ENCODE peak calls at places on chromosomes 5 and 9, in six cellular contexts. T is WERI-Rb-1; N is NCI-H524; E is stimulated activated naive CD8-positive, alpha-beta T cell treated with anti-CD3 and anti-CD28 coated beads, Interleukin-15, amount 100 ng/mL, for 72 hours; X is HTR-8/SVneo; O is amygdala. J is an unnamed sample.
A peak's percentile ranks its signal among the peaks of the same experiment; 100 is the strongest.

GRCh38 chr9:77896269-77897245 is 135.1 kb downstream of the GNAQ start:
- DNase-seq in T (no peak), X (no peak), N (peak; percentile 65), E (no peak), O (peak; percentile 63), J (no peak)

GRCh38 chr5:181223041-181223728 is at the start of gene TRIM41:
- DNase-seq in T (peak; percentile 95), O (no peak), N (no peak), E (peak; percentile 99), X (peak; percentile 87), J (peak; percentile 93)

GRCh38 chr5:168765220-168766037 is 186.3 kb upstream of the PANK3 start:
- DNase-seq in T (no peak), O (no peak), N (peak; percentile 86), X (no peak), E (no peak), J (no peak)

GRCh38 chr5:43099615-43100014 is 21.1 kb upstream of the ZNF131 start:
- DNase-seq in N (no peak), E (no peak), X (no peak), O (no peak), T (no peak), J (no peak)

GRCh38 chr5:42813533-42813932 is 1.8 kb upstream of the SELENOP start:
- DNase-seq in N (no peak), T (peak; percentile 6), E (no peak), X (no peak), O (peak; percentile 27), J (no peak)

GRCh38 chr5:143085319-143085917 is 315.2 kb downstream of the ARHGAP26 start:
- DNase-seq in T (no peak), X (no peak), N (peak; percentile 96), E (no peak), O (peak; percentile 4), J (no peak)

GRCh38 chr5:172688735-172689572 is 47.9 kb downstream of the NEURL1B start:
- DNase-seq in T (no peak), X (no peak), O (no peak), E (peak; percentile 28), N (no peak), J (no peak)

GRCh38 chr5:10505517-10506095 is 58.3 kb upstream of the ANKRD33B start:
- DNase-seq in O (no peak), X (no peak), E (no peak), T (no peak), N (no peak), J (no peak)

GRCh38 chr5:172437445-172438303 is 16.7 kb downstream of the SH3PXD2B start:
- DNase-seq in E (no peak), X (no peak), O (peak; percentile 64), T (no peak), N (peak; percentile 98), J (no peak)

GRCh38 chr9:83431470-83432060 is 106.6 kb downstream of the FRMD3 start:
- DNase-seq in E (no peak), N (no peak), O (no peak), T (no peak), X (no peak), J (no peak)

GRCh38 chr5:14400085-14400484 is 181.5 kb upstream of the OTULINL start:
- DNase-seq in T (no peak), O (no peak), E (no peak), X (peak; percentile 66), N (no peak), J (no peak)

GRCh38 chr5:87151547-87151946 is 116.1 kb upstream of the RASA1 start:
- DNase-seq in T (no peak), X (peak; percentile 32), O (no peak), N (no peak), E (no peak), J (no peak)

GRCh38 chr9:72038408-72038807 is 22.0 kb downstream of the C9orf57 start:
- DNase-seq in X (no peak), T (no peak), E (no peak), N (no peak), O (peak; percentile 5), J (no peak)

GRCh38 chr9:114386886-114387677 is 700 bp downstream of the AKNA start:
- DNase-seq in E (peak; percentile 50), O (peak; percentile 49), N (peak; percentile 49), T (no peak), X (no peak), J (no peak)

GRCh38 chr5:106307265-106307664 is 1363.5 kb downstream of the EFNA5 start:
- DNase-seq in N (no peak), T (no peak), E (no peak), X (no peak), O (no peak), J (no peak)

GRCh38 chr5:9188131-9188530 is 357.7 kb downstream of the SEMA5A start:
- DNase-seq in O (no peak), X (no peak), N (no peak), T (no peak), E (no peak), J (no peak)

GRCh38 chr5:88676637-88677481 is 206.1 kb downstream of the MEF2C start:
- DNase-seq in O (no peak), T (no peak), E (no peak), X (no peak), N (peak; percentile 16), J (no peak)

GRCh38 chr5:122346897-122347581 is 35.0 kb downstream of the SNCAIP start:
- DNase-seq in E (no peak), O (no peak), T (no peak), X (no peak), N (no peak), J (no peak)